ENCODE peak calls at places on chromosomes 4 and X, in nine cellular contexts. O, T, H, P, M, Q, G, K and Z are unnamed samples.

GRCh38 chr4:189533603-189534002 is 407.1 kb upstream of the FRG1 start:
- DNase-seq in O (no peak), T (no peak), H (no peak), P (no peak), M (no peak), Q (peak), G (no peak), K (no peak), Z (no peak)

GRCh38 chr4:8078109-8078494 is 80.5 kb downstream of the ABLIM2 start:
- DNase-seq in O (no peak), T (no peak), H (no peak), P (no peak), M (no peak), Q (no peak), G (no peak), K (no peak), Z (no peak)

GRCh38 chr4:6298852-6299251 is 29.2 kb downstream of the WFS1 start:
- DNase-seq in O (no peak), T (no peak), H (peak), P (no peak), M (no peak), Q (no peak), G (no peak), K (no peak), Z (no peak)

GRCh38 chr4:141783770-141784169 is 147.4 kb downstream of the IL15 start:
- DNase-seq in O (no peak), T (no peak), H (no peak), P (no peak), M (no peak), Q (no peak), G (no peak), K (no peak), Z (no peak)

GRCh38 chrX:151386838-151387459 is 10.1 kb upstream of the VMA21 start:
- DNase-seq in O (peak), T (no peak), H (no peak), P (no peak), M (no peak), Q (peak), G (no peak), K (no peak), Z (no peak)

GRCh38 chr4:107561481-107561880 is 158.6 kb downstream of the PAPSS1 start:
- DNase-seq in O (peak), T (no peak), H (no peak), P (no peak), M (no peak), Q (peak), G (no peak), K (no peak), Z (no peak)

GRCh38 chrX:139642241-139642927 is 65.6 kb downstream of the MCF2 start:
- DNase-seq in O (peak), T (no peak), H (no peak), P (no peak), M (no peak), Q (peak), G (peak), K (no peak), Z (no peak)

GRCh38 chr4:163395758-163396157 is 52.1 kb downstream of the NPY5R start:
- DNase-seq in O (peak), T (no peak), H (no peak), P (no peak), M (no peak), Q (no peak), G (no peak), K (no peak), Z (no peak)

GRCh38 chr4:99100876-99101275 is 12.3 kb upstream of the ADH5 start:
- DNase-seq in O (no peak), T (no peak), H (no peak), P (no peak), M (no peak), Q (peak), G (no peak), K (no peak), Z (no peak)

GRCh38 chr4:42412251-42412650 is 15.0 kb downstream of the SHISA3 start:
- DNase-seq in O (peak), T (no peak), H (no peak), P (no peak), M (no peak), Q (peak), G (no peak), K (no peak), Z (no peak)

GRCh38 chr4:23237771-23238170 is 545.0 kb downstream of the GBA3 start:
- DNase-seq in O (peak), T (no peak), H (peak), P (no peak), M (no peak), Q (peak), G (no peak), K (no peak), Z (no peak)

GRCh38 chrX:127112726-127113125 is 293.2 kb downstream of the PRR32 start:
- DNase-seq in O (no peak), T (no peak), H (no peak), P (no peak), M (no peak), Q (no peak), G (no peak), K (no peak), Z (no peak)

GRCh38 chrX:26783512-26784225 is 567.7 kb downstream of the MAGEB5 start:
- DNase-seq in O (peak), T (peak), H (no peak), P (peak), M (no peak), Q (peak), G (peak), K (peak), Z (peak)

GRCh38 chr4:85939595-85939994 is 420.3 kb downstream of the MAPK10 start:
- DNase-seq in O (no peak), T (no peak), H (no peak), P (no peak), M (no peak), Q (no peak), G (no peak), K (no peak), Z (no peak)

GRCh38 chr4:37304612-37305011 is 60.1 kb downstream of the NWD2 start:
- DNase-seq in O (no peak), T (no peak), H (no peak), P (no peak), M (no peak), Q (no peak), G (no peak), K (no peak), Z (no peak)

GRCh38 chr4:36758312-36758690 is 476.9 kb downstream of the DTHD1 start:
- DNase-seq in O (no peak), T (no peak), H (no peak), P (no peak), M (no peak), Q (no peak), G (no peak), K (no peak), Z (no peak)

GRCh38 chrX:308821-309520 is 9.6 kb downstream of the GTPBP6 start:
- DNase-seq in O (no peak), T (no peak), H (peak), P (no peak), M (peak), Q (no peak), G (no peak), K (no peak), Z (no peak)

GRCh38 chr4:25792200-25792791 is 70.5 kb downstream of the SEL1L3 start:
- DNase-seq in O (no peak), T (peak), H (peak), P (peak), M (no peak), Q (peak), G (peak), K (no peak), Z (no peak)

GRCh38 chr4:158810487-158811215 is 41.8 kb downstream of the FNIP2 start:
- DNase-seq in O (peak), T (peak), H (peak), P (no peak), M (no peak), Q (peak), G (peak), K (peak), Z (no peak)

GRCh38 chrX:24242649-24243556 is 71.0 kb downstream of the SUPT20HL2 start:
- DNase-seq in O (peak), T (no peak), H (peak), P (peak), M (no peak), Q (peak), G (no peak), K (no peak), Z (no peak)

GRCh38 chr4:147891476-147892115 is 159.7 kb downstream of the ARHGAP10 start:
- DNase-seq in O (no peak), T (no peak), H (no peak), P (no peak), M (no peak), Q (no peak), G (no peak), K (no peak), Z (no peak)

GRCh38 chrX:135931644-135932487 is 38.4 kb downstream of the SAGE1 start:
- DNase-seq in O (peak), T (peak), H (peak), P (peak), M (no peak), Q (peak), G (peak), K (no peak), Z (peak)

DNA sequence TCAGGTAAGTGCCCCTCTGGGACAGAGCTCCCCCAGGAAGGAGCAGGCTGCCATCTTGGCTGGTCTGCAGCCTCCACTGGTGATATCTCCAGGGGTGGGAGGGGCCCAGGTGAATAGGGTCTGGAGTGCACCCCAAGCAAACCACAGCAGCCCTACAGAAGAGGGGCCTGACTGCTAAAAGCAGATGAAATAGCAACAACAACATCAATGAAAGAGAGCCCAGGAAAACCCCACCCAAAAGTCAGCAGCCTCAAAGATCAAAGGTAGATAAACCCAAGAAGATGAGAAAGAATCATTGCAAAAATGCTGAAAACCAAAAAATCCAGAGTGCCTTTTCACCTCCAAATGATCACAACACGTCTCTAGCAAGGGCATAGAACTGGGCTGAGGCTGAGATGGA is 92.5 kb upstream of the PAGE3 start:
- DNase-seq in O (no peak), T (no peak), H (no peak), P (no peak), M (no peak), Q (no peak), G (no peak), K (no peak), Z (no peak)
- H3K4me3 ChIP-seq in O (no peak), T (no peak), H (no peak), P (no peak), M (no peak), Q (no peak), G (no peak), K (no peak), Z (no peak)

GRCh38 chrX:1597345-1598020 is 6.1 kb downstream of the AKAP17A start:
- DNase-seq in O (no peak), T (no peak), H (no peak), P (no peak), M (peak), Q (no peak), G (no peak), K (no peak), Z (no peak)
- H3K4me3 ChIP-seq in O (no peak), T (no peak), H (no peak), P (no peak), M (no peak), Q (no peak), G (no peak), K (no peak), Z (no peak)

GRCh38 chr4:104425003-104425402 is 69.7 kb downstream of the CXXC4 start:
- DNase-seq in O (no peak), T (no peak), H (no peak), P (no peak), M (no peak), Q (no peak), G (no peak), K (no peak), Z (no peak)
- H3K4me3 ChIP-seq in O (no peak), T (no peak), H (peak), P (no peak), M (peak), Q (no peak), G (peak), K (peak), Z (no peak)

DNA sequence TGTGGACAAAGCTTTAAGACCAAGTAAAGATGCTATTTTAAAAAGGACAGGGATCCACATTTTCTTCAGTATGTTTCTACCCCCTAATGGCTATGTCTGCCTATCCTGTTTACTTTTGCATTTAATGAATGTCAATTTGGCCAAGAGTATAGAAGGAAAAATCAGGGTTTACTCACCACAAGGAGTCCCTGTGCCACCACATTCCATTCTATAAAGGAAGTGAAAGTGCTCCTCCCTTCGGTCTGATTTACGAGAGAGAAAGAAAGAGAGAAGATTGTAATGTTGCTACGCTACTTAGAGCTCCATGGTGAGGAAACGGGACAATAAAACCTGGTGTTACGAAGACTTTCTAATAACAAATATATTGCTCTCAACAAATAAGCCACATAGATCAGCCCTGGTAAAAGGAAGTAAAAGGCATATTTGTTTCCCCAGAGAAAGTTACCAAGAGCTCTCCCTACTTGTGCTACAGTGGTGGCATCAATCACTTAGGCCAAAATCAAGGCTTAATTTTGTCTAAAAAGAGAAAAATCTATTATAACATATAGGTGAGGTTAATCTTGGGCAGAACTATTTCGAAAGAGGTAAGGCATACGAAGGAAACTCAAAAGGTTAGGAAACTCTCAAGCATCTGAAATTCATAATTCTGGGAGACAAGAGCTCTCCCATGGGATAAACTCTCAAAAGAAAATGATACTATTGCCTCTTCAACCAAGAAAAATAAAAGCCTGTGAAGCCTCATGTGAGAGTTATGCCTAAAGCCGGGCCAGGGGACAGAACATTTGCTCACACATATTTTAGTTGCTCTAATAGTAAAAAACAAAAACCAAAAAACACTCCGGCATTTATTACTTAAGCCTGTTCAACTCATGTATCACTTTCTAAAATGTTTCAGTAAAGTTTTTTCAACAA is 29.5 kb downstream of the TAPT1 start:
- DNase-seq in O (peak), T (peak), H (no peak), P (no peak), M (no peak), Q (peak), G (no peak), K (no peak), Z (no peak)
- H3K4me3 ChIP-seq in O (peak), T (no peak), H (no peak), P (no peak), M (peak), Q (peak), G (no peak), K (peak), Z (no peak)

GRCh38 chr4:1768367-1769034 is 24.6 kb upstream of the FGFR3 start:
- DNase-seq in O (no peak), T (peak), H (no peak), P (no peak), M (peak), Q (no peak), G (no peak), K (no peak), Z (no peak)
- H3K4me3 ChIP-seq in O (no peak), T (no peak), H (no peak), P (no peak), M (peak), Q (no peak), G (peak), K (no peak), Z (no peak)

DNA sequence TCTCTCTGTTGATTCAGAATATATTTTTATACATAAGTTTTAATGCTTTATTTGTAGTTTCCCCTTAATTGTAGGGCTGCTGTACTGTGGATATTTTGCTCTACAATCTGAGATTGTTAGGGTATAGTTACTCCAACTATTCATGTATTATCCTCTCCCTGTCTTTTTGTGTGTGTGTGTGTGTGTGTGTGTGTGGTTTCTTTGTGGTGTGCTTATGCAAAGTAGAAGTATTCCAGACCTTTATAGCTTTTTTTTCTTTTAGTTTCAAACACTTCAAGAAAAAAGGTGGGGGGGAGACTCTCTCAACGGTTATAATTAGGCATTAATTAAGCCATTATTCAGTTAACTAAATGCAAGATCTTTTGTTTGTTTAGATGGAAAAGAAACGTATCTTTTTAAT is 6.7 kb downstream of the SMAD1 start:
- DNase-seq in O (no peak), T (no peak), H (no peak), P (no peak), M (no peak), Q (no peak), G (no peak), K (no peak), Z (no peak)
- H3K4me3 ChIP-seq in O (no peak), T (no peak), H (no peak), P (peak), M (no peak), Q (no peak), G (no peak), K (no peak), Z (no peak)

DNA sequence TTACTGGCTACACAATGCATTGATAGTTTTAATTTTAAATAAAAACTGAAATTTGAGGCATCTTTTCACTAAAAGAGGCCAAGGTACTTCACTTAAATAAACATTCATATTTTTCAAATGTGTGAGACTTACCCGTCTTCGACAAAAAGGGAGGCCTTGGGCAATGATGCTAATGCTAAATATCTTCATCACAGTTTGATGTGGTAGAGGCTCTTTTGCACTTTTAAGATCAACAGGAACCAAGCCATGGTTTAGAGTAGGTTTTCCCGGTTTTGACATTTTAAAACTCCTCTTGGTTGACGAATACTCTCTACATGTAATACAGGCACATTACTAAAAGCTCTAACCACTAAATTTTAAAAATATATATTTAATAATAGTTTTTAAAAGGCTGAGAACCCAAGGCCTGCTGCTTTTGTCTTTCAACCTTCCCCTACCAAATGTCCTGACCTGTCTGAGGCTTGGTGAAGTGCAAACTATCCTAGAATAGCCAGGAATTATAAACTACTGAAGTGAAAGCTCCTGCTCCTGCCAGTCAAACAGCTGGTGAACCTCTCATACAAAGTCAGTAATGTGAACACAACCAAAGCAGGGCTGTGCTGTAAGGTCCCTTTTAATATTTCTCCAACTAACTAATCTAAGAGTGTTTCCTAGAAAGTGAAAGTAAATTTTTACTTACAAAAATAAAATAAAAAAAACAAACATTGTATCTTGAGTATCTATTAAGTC is 153.7 kb downstream of the FBXW7 start:
- DNase-seq in O (peak), T (no peak), H (no peak), P (no peak), M (no peak), Q (peak), G (no peak), K (no peak), Z (no peak)
- H3K4me3 ChIP-seq in O (no peak), T (no peak), H (peak), P (no peak), M (peak), Q (no peak), G (no peak), K (peak), Z (no peak)

DNA sequence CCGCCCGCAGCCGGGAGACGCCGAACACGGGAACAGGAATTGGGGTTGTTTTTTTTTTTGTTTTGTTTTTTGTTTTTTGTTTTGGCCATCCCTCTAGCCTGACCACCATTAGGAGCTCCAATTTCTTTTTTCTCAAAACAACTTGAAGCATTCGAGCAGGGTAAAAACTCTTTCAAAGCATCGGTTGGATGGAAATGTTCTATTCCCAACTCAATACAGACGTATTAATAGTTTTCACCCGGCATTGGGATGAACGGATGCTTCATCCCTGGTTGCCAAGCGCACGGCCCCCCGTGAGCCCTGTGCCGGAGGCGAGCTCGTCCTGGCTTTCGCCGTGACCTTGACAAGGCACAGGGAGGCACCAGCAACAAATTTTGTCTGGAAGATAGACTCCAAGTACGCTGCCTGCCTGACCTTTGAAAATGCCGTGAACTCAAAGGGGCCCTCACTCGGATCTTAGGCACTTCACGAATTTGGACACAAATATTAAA is 352 bp upstream of the MAP3K15 start:
- DNase-seq in O (no peak), T (no peak), H (no peak), P (no peak), M (no peak), Q (no peak), G (no peak), K (no peak), Z (no peak)
- H3K4me3 ChIP-seq in O (no peak), T (peak), H (peak), P (no peak), M (peak), Q (no peak), G (peak), K (peak), Z (no peak)

GRCh38 chr4:187811586-187811985 is 184.0 kb upstream of the ZFP42 start:
- DNase-seq in O (no peak), T (no peak), H (no peak), P (no peak), M (no peak), Q (no peak), G (no peak), K (no peak), Z (no peak)

GRCh38 chr4:187814737-187815465 is 180.7 kb upstream of the ZFP42 start:
- DNase-seq in O (peak), T (peak), H (no peak), P (no peak), M (peak), Q (peak), G (no peak), K (no peak), Z (no peak)
- H3K4me3 ChIP-seq in O (peak), T (peak), H (peak), P (no peak), M (peak), Q (peak), G (no peak), K (peak), Z (no peak)